ENCODE peak calls at places on chromosome 20, in four cellular contexts. One of them, this sample, is unnamed.

GRCh38 chr20:50067018-50067417 is 45.9 kb downstream of the UBE2V1 start:
- DNase-seq in GM12878: no peak
- DNase-seq in H1: no peak
- DNase-seq in K562: no peak
- DNase-seq in this sample: no peak

GRCh38 chr20:23143098-23143497 is 57.0 kb upstream of the CD93 start:
- DNase-seq in H1: no peak
- DNase-seq in GM12878: no peak
- DNase-seq in K562: peak; percentile 67
- DNase-seq in this sample: no peak

GRCh38 chr20:34311118-34312023 is 8.2 kb upstream of the AHCY start:
- DNase-seq in GM12878: no peak
- DNase-seq in H1: peak; percentile 76
- DNase-seq in K562: no peak
- DNase-seq in this sample: no peak

GRCh38 chr20:8155229-8155628 is 23.2 kb downstream of the PLCB1 start:
- DNase-seq in H1: no peak
- DNase-seq in GM12878: no peak
- DNase-seq in K562: no peak
- DNase-seq in this sample: no peak

GRCh38 chr20:9400371-9401025 is 113.9 kb upstream of the LAMP5 start:
- DNase-seq in GM12878: no peak
- DNase-seq in K562: no peak
- DNase-seq in H1: no peak
- DNase-seq in this sample: no peak

GRCh38 chr20:2316847-2317495 is 21.2 kb downstream of the TGM3 start:
- DNase-seq in GM12878: no peak
- DNase-seq in K562: no peak
- DNase-seq in H1: no peak
- DNase-seq in this sample: no peak

GRCh38 chr20:41133709-41134361 is 3.5 kb upstream of the PLCG1 start:
- DNase-seq in H1: no peak
- DNase-seq in K562: peak; percentile 67
- DNase-seq in GM12878: peak; percentile 94
- DNase-seq in this sample: no peak

GRCh38 chr20:52302736-52303135 is 111.2 kb upstream of the ZFP64 start:
- DNase-seq in K562: no peak
- DNase-seq in H1: no peak
- DNase-seq in GM12878: no peak
- DNase-seq in this sample: no peak

GRCh38 chr20:23613676-23614075 is 8.0 kb upstream of the CST9 start:
- DNase-seq in H1: no peak
- DNase-seq in K562: no peak
- DNase-seq in GM12878: no peak
- DNase-seq in this sample: no peak

GRCh38 chr20:61812121-61812520 is 253.6 kb downstream of the TAF4 start:
- DNase-seq in K562: no peak
- DNase-seq in GM12878: no peak
- DNase-seq in H1: no peak
- DNase-seq in this sample: no peak

GRCh38 chr20:14235355-14235754 is 102.1 kb downstream of the FLRT3 start:
- DNase-seq in H1: no peak
- DNase-seq in K562: no peak
- DNase-seq in GM12878: no peak
- DNase-seq in this sample: no peak
- TF ChIP-seq RFX5 in H1: no peak
- TF ChIP-seq RFX5 in K562: no peak
- TF ChIP-seq RFX5 in GM12878: no peak
- TF ChIP-seq RFX5 in this sample: no peak

DNA sequence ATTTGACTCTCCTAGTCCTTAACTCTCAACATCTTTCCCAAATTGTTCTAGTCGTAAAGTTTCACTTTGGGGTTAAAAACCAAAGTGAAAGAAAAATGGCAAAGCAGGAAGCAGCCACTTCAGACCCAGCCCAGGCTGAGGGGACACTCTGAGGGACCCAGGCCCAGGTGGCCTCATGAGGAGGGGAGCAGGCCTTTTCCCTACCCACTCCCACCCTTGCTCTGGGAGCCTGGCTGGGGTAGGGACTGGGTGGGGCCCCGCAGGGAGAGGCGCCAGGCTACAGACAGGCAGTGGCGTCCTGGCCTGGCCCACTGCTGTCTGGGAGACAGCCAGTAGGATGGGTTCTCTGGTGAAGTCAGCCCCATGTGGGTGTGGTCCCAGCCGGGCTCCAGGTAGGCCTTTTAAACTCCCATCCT is 68.7 kb upstream of the MYL9 start:
- DNase-seq in GM12878: no peak
- DNase-seq in K562: peak; percentile 73
- DNase-seq in H1: peak; percentile 73
- DNase-seq in this sample: no peak
- TF ChIP-seq NRF1 in GM12878: no peak
- TF ChIP-seq NRF1 in K562: no peak
- TF ChIP-seq NRF1 in H1: no peak
- TF ChIP-seq NRF1 in this sample: no peak

DNA sequence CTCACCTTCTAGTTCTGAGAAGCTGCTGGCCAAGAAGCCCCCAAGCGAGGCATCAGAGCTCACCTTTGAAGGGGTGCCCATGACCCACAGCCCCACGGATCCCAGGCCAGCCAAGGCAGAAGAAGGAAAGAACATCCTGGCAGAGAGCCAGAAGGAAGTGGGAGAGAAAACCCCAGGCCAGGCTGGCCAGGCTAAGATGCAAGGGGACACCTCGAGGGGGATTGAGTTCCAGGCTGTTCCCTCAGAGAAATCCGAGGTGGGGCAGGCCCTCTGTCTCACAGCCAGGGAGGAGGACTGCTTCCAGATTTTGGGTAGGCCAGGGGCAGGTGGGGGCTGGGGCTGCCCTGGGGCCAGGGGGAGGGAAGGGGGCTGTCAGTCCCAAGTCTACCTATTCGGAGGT is 2.3 kb downstream of the MYLK2 start:
- DNase-seq in H1: no peak
- DNase-seq in GM12878: no peak
- DNase-seq in K562: no peak
- DNase-seq in this sample: no peak
- TF ChIP-seq RFX5 in H1: no peak
- TF ChIP-seq RFX5 in GM12878: no peak
- TF ChIP-seq RFX5 in K562: no peak
- TF ChIP-seq RFX5 in this sample: no peak

GRCh38 chr20:51136326-51136725 is 113.4 kb upstream of the KCNG1 start:
- DNase-seq in GM12878: no peak
- DNase-seq in H1: no peak
- DNase-seq in K562: no peak
- DNase-seq in this sample: no peak
- TF ChIP-seq NRF1 in GM12878: no peak
- TF ChIP-seq NRF1 in H1: no peak
- TF ChIP-seq NRF1 in K562: no peak
- TF ChIP-seq NRF1 in this sample: no peak

DNA sequence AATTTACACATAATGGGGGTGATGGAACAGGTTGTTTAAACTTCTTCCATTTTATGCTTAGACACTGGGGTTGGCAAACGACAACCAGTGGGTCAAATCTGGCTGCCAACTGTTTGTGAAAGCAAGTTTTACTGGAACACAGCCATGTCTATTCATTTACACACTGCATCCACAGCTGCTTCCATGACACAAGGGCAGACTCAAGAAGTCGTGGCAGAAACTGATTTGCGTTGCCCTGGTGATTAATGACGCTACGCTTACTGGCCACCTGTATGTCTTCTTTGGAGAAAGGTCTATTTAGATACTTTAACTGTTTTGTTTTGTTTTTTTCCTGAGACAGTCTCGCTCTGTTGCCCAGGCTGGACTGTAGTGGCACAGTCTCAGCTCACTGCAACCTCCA is 18.9 kb downstream of the CTCFL start:
- DNase-seq in H1: no peak
- DNase-seq in GM12878: no peak
- DNase-seq in K562: no peak
- DNase-seq in this sample: no peak
- TF ChIP-seq RFX5 in H1: no peak
- TF ChIP-seq RFX5 in GM12878: no peak
- TF ChIP-seq RFX5 in K562: no peak
- TF ChIP-seq RFX5 in this sample: no peak

DNA sequence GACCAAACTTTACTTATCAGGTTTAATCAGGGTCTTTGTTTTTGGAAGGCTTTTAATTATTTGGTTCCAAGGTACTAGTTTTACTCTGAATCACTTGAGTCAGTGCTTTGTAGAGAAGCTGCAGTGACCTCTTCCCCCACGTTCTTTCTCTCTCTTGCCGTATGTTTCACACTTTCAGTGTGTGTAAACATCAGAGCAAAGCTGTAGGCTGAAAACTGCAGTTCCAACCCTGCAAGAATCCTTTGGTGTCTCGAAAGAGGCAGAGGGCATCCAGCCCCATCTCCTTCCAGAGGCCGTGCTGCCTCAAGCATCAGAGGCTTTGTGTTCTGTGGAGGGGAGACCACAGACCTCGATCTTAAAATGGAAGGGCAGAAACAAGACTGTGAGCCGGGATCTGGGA is 42.1 kb downstream of the CFAP61 start:
- DNase-seq in K562: no peak
- DNase-seq in H1: no peak
- DNase-seq in GM12878: no peak
- DNase-seq in this sample: no peak
- TF ChIP-seq NRF1 in K562: no peak
- TF ChIP-seq NRF1 in H1: no peak
- TF ChIP-seq NRF1 in GM12878: no peak
- TF ChIP-seq NRF1 in this sample: no peak